ENCODE peak calls at places on chromosomes 6 and 20, in nine cellular contexts. T is RWPE1, Y is upper lobe of right lung, A is vagina, C is fibroblast of pulmonary artery, L is type B pancreatic cell, U is neural progenitor cell, F is H1, I is kidney. E is an unnamed sample.

GRCh38 chr6:12099623-12100022 is 87.5 kb downstream of the HIVEP1 start:
- DNase-seq in T (no peak), Y (no peak), A (no peak), C (no peak), L (no peak), U (no peak), F (no peak), I (no peak), E (no peak)

GRCh38 chr6:148711833-148712653 is 34.8 kb upstream of the UST start:
- DNase-seq in T (no peak), Y (no peak), A (no peak), C (no peak), L (no peak), U (no peak), F (no peak), I (no peak), E (no peak)

GRCh38 chr20:5662769-5663168 is 87.4 kb upstream of the SHLD1 start:
- DNase-seq in T (no peak), Y (no peak), A (no peak), C (no peak), L (no peak), U (no peak), F (no peak), I (no peak), E (no peak)

GRCh38 chr20:60138263-60139127 is 180.3 kb downstream of the CDH26 start:
- DNase-seq in T (peak), Y (peak), A (no peak), C (peak), L (no peak), U (no peak), F (no peak), I (peak), E (peak)

GRCh38 chr6:41713650-41714291 is 21.6 kb downstream of the TFEB start:
- DNase-seq in T (no peak), Y (no peak), A (no peak), C (no peak), L (no peak), U (no peak), F (no peak), I (peak), E (peak)

GRCh38 chr6:133609404-133610270 is 279.3 kb upstream of the TCF21 start:
- DNase-seq in T (peak), Y (no peak), A (no peak), C (peak), L (no peak), U (no peak), F (no peak), I (no peak), E (peak)

GRCh38 chr6:106748547-106749207 is 119.3 kb downstream of the QRSL1 start:
- DNase-seq in T (no peak), Y (no peak), A (no peak), C (no peak), L (no peak), U (no peak), F (peak), I (no peak), E (no peak)

GRCh38 chr20:57647006-57647932 is 27.0 kb upstream of the ZBP1 start:
- DNase-seq in T (no peak), Y (no peak), A (no peak), C (no peak), L (peak), U (no peak), F (no peak), I (peak), E (no peak)

GRCh38 chr20:23442436-23442835 is 3.0 kb downstream of the CSTL1 start:
- DNase-seq in T (no peak), Y (no peak), A (no peak), C (no peak), L (no peak), U (no peak), F (no peak), I (no peak), E (no peak)

GRCh38 chr6:43361269-43361668 is 8.2 kb downstream of the ZNF318 start:
- DNase-seq in T (no peak), Y (no peak), A (no peak), C (no peak), L (no peak), U (no peak), F (no peak), I (no peak), E (no peak)

GRCh38 chr20:37984018-37984785 is 49.1 kb downstream of the TTI1 start:
- DNase-seq in T (no peak), Y (no peak), A (peak), C (no peak), L (no peak), U (no peak), F (no peak), I (no peak), E (no peak)

GRCh38 chr6:57262491-57262890 is 40.4 kb upstream of the RAB23 start:
- DNase-seq in T (no peak), Y (no peak), A (peak), C (no peak), L (no peak), U (no peak), F (no peak), I (peak), E (no peak)

GRCh38 chr6:57265755-57266221 is 43.7 kb upstream of the RAB23 start:
- DNase-seq in T (no peak), Y (no peak), A (no peak), C (peak), L (no peak), U (no peak), F (no peak), I (no peak), E (peak)

GRCh38 chr6:57267586-57268293 is 45.6 kb upstream of the RAB23 start:
- DNase-seq in T (peak), Y (no peak), A (no peak), C (peak), L (no peak), U (peak), F (peak), I (no peak), E (peak)

GRCh38 chr6:57262901-57263694 is 41.0 kb upstream of the RAB23 start:
- DNase-seq in T (no peak), Y (no peak), A (no peak), C (peak), L (no peak), U (no peak), F (no peak), I (no peak), E (no peak)

GRCh38 chr6:57268294-57268640 is 46.2 kb upstream of the RAB23 start:
- DNase-seq in T (no peak), Y (no peak), A (no peak), C (no peak), L (no peak), U (no peak), F (no peak), I (no peak), E (no peak)
- TF ChIP-seq CTCF in T (no peak), Y (no peak), A (no peak), C (no peak), L (no peak), U (peak), F (no peak), I (no peak), E (no peak)

GRCh38 chr20:40536866-40537265 is 152.2 kb downstream of the MAFB start:
- DNase-seq in T (no peak), Y (no peak), A (no peak), C (peak), L (no peak), U (no peak), F (no peak), I (no peak), E (peak)

GRCh38 chr20:40535816-40536215 is 153.2 kb downstream of the MAFB start:
- DNase-seq in T (no peak), Y (no peak), A (no peak), C (peak), L (no peak), U (no peak), F (no peak), I (no peak), E (no peak)

GRCh38 chr20:40532103-40532502 is 156.9 kb downstream of the MAFB start:
- DNase-seq in T (no peak), Y (no peak), A (no peak), C (peak), L (no peak), U (peak), F (peak), I (no peak), E (peak)
- TF ChIP-seq CTCF in T (no peak), Y (peak), A (no peak), C (peak), L (peak), U (peak), F (peak), I (no peak), E (peak)

GRCh38 chr20:54429364-54429763 is 46.0 kb upstream of the DOK5 start:
- DNase-seq in T (no peak), Y (no peak), A (no peak), C (no peak), L (no peak), U (no peak), F (no peak), I (no peak), E (no peak)

GRCh38 chr20:54432966-54433365 is 42.4 kb upstream of the DOK5 start:
- DNase-seq in T (no peak), Y (no peak), A (no peak), C (no peak), L (no peak), U (no peak), F (no peak), I (no peak), E (no peak)

GRCh38 chr20:54438166-54438565 is 37.2 kb upstream of the DOK5 start:
- DNase-seq in T (no peak), Y (no peak), A (no peak), C (no peak), L (no peak), U (no peak), F (no peak), I (no peak), E (no peak)

GRCh38 chr20:54431545-54431944 is 43.8 kb upstream of the DOK5 start:
- DNase-seq in T (no peak), Y (no peak), A (no peak), C (no peak), L (no peak), U (no peak), F (no peak), I (no peak), E (no peak)

GRCh38 chr20:54433653-54434052 is 41.7 kb upstream of the DOK5 start:
- DNase-seq in T (no peak), Y (peak), A (no peak), C (no peak), L (no peak), U (no peak), F (no peak), I (no peak), E (no peak)
- TF ChIP-seq CTCF in T (no peak), Y (no peak), A (no peak), C (no peak), L (no peak), U (no peak), F (no peak), I (no peak), E (no peak)

GRCh38 chr20:17935761-17936160 is 32.8 kb downstream of the SNX5 start:
- DNase-seq in T (no peak), Y (no peak), A (no peak), C (peak), L (no peak), U (no peak), F (no peak), I (no peak), E (no peak)

GRCh38 chr20:17936306-17936790 is 32.2 kb downstream of the SNX5 start:
- DNase-seq in T (no peak), Y (no peak), A (no peak), C (peak), L (no peak), U (no peak), F (no peak), I (no peak), E (no peak)

GRCh38 chr20:17935186-17935585 is 33.4 kb downstream of the SNX5 start:
- DNase-seq in T (no peak), Y (no peak), A (no peak), C (peak), L (no peak), U (no peak), F (no peak), I (no peak), E (no peak)

GRCh38 chr20:17933711-17934110 is 34.9 kb downstream of the SNX5 start:
- DNase-seq in T (no peak), Y (no peak), A (no peak), C (no peak), L (no peak), U (peak), F (no peak), I (no peak), E (no peak)

GRCh38 chr20:17934141-17934862 is 34.3 kb downstream of the SNX5 start:
- DNase-seq in T (no peak), Y (no peak), A (no peak), C (no peak), L (no peak), U (peak), F (no peak), I (no peak), E (no peak)
- TF ChIP-seq CTCF in T (no peak), Y (no peak), A (no peak), C (no peak), L (no peak), U (no peak), F (no peak), I (no peak), E (no peak)

DNA sequence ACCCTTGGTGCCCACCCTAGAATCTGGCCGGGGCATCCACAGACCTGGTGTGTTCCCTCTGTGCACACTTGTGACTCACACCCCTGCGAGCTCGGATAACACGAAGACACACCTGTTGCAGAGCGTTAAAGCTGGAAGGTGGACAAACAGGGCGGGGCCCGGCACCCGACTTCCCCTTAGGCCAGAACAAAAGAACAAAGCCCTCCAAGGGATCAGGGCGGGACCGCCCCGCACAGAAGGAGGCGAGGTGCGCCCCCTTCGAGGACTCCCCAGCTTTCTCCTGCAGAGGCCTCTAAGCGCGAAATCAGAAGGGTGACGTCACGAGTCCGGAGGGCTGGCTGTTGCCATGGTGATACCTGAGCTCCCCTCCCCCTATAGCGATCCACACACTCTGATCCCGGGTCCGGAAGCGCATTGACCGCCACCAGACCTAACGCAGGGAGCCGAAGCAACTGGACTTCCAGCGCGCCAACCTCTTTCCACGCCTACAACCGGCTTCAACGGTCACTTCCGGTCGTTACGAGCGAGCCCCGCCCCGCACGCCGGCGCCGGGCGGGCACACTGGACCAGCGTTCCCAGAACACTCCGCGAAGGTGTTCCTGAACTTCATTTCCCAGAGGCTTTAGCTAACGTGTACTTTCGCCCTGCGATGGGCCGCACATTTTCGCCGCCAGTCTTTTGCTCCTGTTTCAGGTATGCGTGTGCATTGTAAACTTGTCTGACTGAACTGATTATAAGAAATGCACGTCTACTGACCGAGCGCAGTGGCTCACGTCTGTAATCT is at the start of gene ZNF184:
- DNase-seq in T (peak), Y (peak), A (peak), C (peak), L (peak), U (peak), F (peak), I (peak), E (peak)
- TF ChIP-seq CTCF in T (no peak), Y (peak), A (no peak), C (no peak), L (peak), U (peak), F (peak), I (no peak), E (peak)

DNA sequence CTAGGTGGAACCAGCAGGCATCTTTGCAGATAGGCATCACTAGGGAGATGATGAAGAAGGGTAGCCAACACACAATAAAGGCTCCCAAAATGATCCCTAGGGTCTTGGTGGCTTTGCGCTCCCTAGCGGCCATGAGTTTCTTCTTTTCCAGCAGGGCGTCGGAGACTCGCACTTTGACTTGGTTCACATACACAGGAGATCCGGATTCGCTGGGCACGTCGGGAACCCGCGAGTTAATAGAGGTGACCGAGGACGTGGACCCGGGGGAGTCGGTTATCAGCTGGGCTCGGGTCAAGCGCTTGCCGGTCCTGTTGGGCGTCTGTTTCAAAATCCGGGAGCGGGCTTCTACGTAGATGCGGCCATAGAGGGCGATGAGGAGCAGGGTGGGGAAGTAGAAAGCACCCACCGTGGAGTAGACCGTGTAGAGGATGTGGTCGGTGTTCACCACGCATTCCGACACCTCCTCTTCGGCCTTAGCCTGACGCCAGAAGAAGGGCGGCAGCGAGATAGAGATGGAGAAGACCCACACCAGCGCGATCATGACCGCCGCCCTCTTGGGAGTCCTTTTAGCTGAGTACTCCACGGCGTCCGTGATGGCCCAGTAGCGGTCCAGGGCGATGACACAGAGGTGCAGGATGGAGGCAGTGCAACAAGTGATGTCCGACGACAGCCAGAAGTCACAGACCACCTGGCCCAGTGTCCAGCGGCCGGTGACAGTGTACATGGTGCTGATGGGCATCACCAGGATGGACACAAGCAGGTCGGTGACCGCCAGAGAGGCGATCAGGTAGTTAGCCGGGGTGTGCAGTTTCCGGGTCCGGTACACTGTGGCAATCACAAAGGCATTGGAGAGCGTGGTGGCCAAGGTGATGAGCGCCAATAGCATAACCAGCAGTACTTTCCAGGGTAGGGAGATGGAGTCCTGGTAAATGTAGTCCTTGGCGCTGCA is 658 bp downstream of the HTR1B start:
- DNase-seq in T (no peak), Y (peak), A (no peak), C (no peak), L (peak), U (peak), F (peak), I (no peak), E (no peak)
- TF ChIP-seq CTCF in T (peak), Y (no peak), A (no peak), C (peak), L (peak), U (peak), F (peak), I (no peak), E (no peak)

GRCh38 chr20:25085756-25086495 is 4.0 kb upstream of the VSX1 start:
- DNase-seq in T (no peak), Y (no peak), A (peak), C (no peak), L (no peak), U (no peak), F (no peak), I (no peak), E (no peak)

GRCh38 chr20:25083141-25083772 is 1.3 kb upstream of the VSX1 start:
- DNase-seq in T (no peak), Y (no peak), A (peak), C (no peak), L (peak), U (peak), F (peak), I (no peak), E (no peak)

GRCh38 chr20:25084616-25085187 is 2.8 kb upstream of the VSX1 start:
- DNase-seq in T (no peak), Y (no peak), A (peak), C (no peak), L (no peak), U (peak), F (peak), I (no peak), E (no peak)

GRCh38 chr20:25082498-25082873 is 545 bp upstream of the VSX1 start:
- DNase-seq in T (no peak), Y (no peak), A (peak), C (no peak), L (peak), U (peak), F (peak), I (no peak), E (no peak)

GRCh38 chr20:25083773-25084615 is 2.1 kb upstream of the VSX1 start:
- DNase-seq in T (no peak), Y (no peak), A (peak), C (no peak), L (peak), U (peak), F (no peak), I (no peak), E (no peak)
- TF ChIP-seq CTCF in T (no peak), Y (peak), A (no peak), C (no peak), L (peak), U (peak), F (no peak), I (no peak), E (no peak)

DNA sequence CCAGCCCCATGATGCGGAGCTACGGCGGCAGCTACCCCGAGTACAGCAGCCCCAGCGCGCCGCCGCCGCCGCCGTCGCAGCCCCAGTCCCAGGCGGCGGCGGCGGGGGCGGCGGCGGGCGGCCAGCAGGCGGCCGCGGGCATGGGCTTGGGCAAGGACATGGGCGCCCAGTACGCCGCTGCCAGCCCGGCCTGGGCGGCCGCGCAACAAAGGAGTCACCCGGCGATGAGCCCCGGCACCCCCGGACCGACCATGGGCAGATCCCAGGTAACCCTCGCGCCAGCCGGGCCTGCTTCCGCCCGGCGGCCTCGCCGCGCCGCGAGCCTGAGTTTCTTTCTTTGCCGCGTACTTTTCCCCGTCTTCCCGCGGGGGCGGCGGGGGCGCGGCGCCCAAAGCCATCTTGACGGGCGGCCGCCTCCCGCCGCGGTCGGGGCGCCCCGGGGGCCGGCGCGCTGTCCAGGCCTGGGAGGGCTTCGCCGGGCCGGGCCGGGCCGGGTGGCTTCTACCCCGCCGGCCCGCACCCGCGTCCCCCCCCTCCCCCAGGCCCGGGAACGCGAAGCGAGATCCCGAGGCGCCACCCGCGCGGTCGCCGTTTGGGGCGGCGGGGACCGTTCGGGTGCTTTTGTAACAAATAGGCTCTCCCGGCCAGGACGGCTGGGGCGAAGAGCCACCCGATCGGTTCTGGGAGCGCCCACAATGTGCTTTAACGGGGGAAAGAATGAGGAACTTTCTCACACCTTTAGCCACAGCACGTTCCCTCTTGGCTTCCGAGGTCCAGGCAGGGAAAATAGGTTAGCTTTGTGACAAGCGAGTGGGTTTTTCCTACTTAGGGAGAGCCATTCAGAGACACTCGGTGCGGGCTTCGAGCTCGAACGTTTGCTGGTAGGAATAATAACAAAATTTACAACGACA is 2.3 kb downstream of the ARID1B start:
- DNase-seq in T (no peak), Y (peak), A (no peak), C (no peak), L (no peak), U (peak), F (peak), I (peak), E (peak)
- TF ChIP-seq CTCF in T (no peak), Y (no peak), A (no peak), C (no peak), L (peak), U (no peak), F (no peak), I (no peak), E (no peak)

E was measured in MCF 10A.